ENCODE peak calls at places on chromosome 11, in ten cellular contexts. U is iris pigment epithelial cell; G is T-cell; S is caudate nucleus; F is spleen; R is foreskin fibroblast; P is H1; M is activated CD4-positive, alpha-beta T cell treated with anti-CD3 and anti-CD28 coated beads for 48 hours; D is activated naive CD8-positive, alpha-beta T cell treated with anti-CD3 and anti-CD28 coated beads for 36 hours; K is stimulated activated effector memory CD8-positive, alpha-beta T cell treated with anti-CD3 and anti-CD28 coated beads, Interleukin-12 subunit alpha, Interleukin-12 subunit beta, amount 100 ng/mL, for 72 hours. J is an unnamed sample.

GRCh38 chr11:109644158-109644557 is 222.2 kb downstream of the C11orf87 start:
- DNase-seq in K (no peak), G (no peak), M (no peak), R (peak), F (no peak), U (no peak), S (peak), D (no peak), P (no peak), J (no peak)

GRCh38 chr11:70862093-70862492 is 390.3 kb downstream of the SHANK2 start:
- DNase-seq in S (no peak), F (no peak), P (no peak), U (no peak), G (no peak), R (no peak), M (no peak), D (no peak), K (no peak), J (no peak)

GRCh38 chr11:65213322-65214211 is 31.8 kb downstream of the CAPN1 start:
- DNase-seq in G (no peak), M (no peak), S (no peak), F (peak), R (peak), U (peak), K (no peak), D (no peak), P (peak), J (peak)

GRCh38 chr11:811446-812245 is 1.9 kb downstream of the RPLP2 start:
- DNase-seq in P (no peak), U (no peak), S (no peak), K (no peak), D (no peak), R (peak), F (no peak), M (no peak), G (no peak), J (no peak)

GRCh38 chr11:33040127-33040861 is 922 bp downstream of the TCP11L1 start:
- DNase-seq in P (no peak), R (peak), M (peak), S (no peak), D (peak), K (no peak), U (peak), F (no peak), G (peak), J (no peak)

GRCh38 chr11:45233121-45233803 is 52.9 kb downstream of the SYT13 start:
- DNase-seq in U (peak), S (peak), F (peak), K (peak), M (peak), D (peak), G (peak), R (peak), P (peak), J (peak)

GRCh38 chr11:47270331-47271271 is 668 bp downstream of the MADD start:
- DNase-seq in M (peak), U (peak), S (no peak), K (peak), P (no peak), G (peak), R (peak), D (peak), F (peak), J (peak)

GRCh38 chr11:45556851-45557707 is 108.3 kb downstream of the CHST1 start:
- DNase-seq in K (no peak), F (no peak), P (no peak), R (peak), D (no peak), G (no peak), S (no peak), M (no peak), U (peak), J (no peak)

GRCh38 chr11:34232810-34233209 is 125.0 kb downstream of the ABTB2 start:
- DNase-seq in D (no peak), U (no peak), F (no peak), K (no peak), G (no peak), R (no peak), P (no peak), M (no peak), S (no peak), J (no peak)

GRCh38 chr11:134045799-134046635 is 22.9 kb upstream of the JAM3 start:
- DNase-seq in F (peak), K (no peak), S (peak), R (peak), G (peak), M (peak), D (peak), U (no peak), P (no peak), J (no peak)

J was measured in NK-92 treated with Interleukin-12 subunit alpha and Interleukin-12 subunit beta, amount 100 ng/mL, for 24 hours.